ENCODE peak calls at places on chromosome 10, in five cellular contexts. P is neuronal stem cell, B is A549, R is aorta, N is DND-41. W is an unnamed sample.

GRCh38 chr10:61923210-61924024 is 21.9 kb downstream of the ARID5B start:
- DNase-seq in R (no peak), P (no peak), N (no peak), B (no peak), W (no peak)

GRCh38 chr10:54622017-54622416 is 179.0 kb downstream of the PCDH15 start:
- DNase-seq in B (no peak), P (no peak), R (no peak), N (no peak), W (no peak)

GRCh38 chr10:12720217-12720981 is 281.1 kb downstream of the CCDC3 start:
- DNase-seq in R (peak; percentile 94), N (no peak), P (no peak), B (peak; percentile 92), W (no peak)

GRCh38 chr10:126270116-126270515 is 118.2 kb downstream of the ADAM12 start:
- DNase-seq in R (no peak), P (no peak), N (no peak), B (no peak), W (no peak)

GRCh38 chr10:497289-497688 is 192.2 kb downstream of the DIP2C start:
- DNase-seq in P (no peak), N (no peak), B (no peak), R (no peak), W (no peak)

GRCh38 chr10:132536241-132536963 is 1.2 kb upstream of the INPP5A start:
- DNase-seq in B (peak; percentile 28), N (no peak), P (no peak), R (peak; percentile 49), W (no peak)

GRCh38 chr10:34407227-34407626 is 407.9 kb downstream of the PARD3 start:
- DNase-seq in P (no peak), N (no peak), R (no peak), B (peak; percentile 67), W (no peak)

GRCh38 chr10:34161948-34162347 is 653.1 kb downstream of the PARD3 start:
- DNase-seq in B (no peak), N (no peak), R (no peak), P (no peak), W (no peak)

GRCh38 chr10:133325392-133325760 is 11.3 kb downstream of the CALY start:
- DNase-seq in R (no peak), N (no peak), P (no peak), B (no peak), W (no peak)

GRCh38 chr10:119162121-119162520 is 3.4 kb downstream of the SFXN4 start:
- DNase-seq in P (no peak), R (no peak), B (no peak), N (no peak), W (no peak)

GRCh38 chr10:26621889-26622681 is 75.4 kb upstream of the PDSS1 start:
- DNase-seq in N (no peak), P (peak; percentile 6), B (peak; percentile 18), R (peak; percentile 59), W (no peak)

GRCh38 chr10:90288403-90288933 is 569.4 kb downstream of the HTR7 start:
- DNase-seq in R (no peak), B (no peak), N (no peak), P (no peak), W (no peak)

GRCh38 chr10:16545126-16545736 is 23.6 kb upstream of the C1QL3 start:
- DNase-seq in B (peak; percentile 65), N (no peak), R (no peak), P (no peak), W (peak; percentile 22)

GRCh38 chr10:35135861-35136260 is 9.2 kb downstream of the CREM start:
- DNase-seq in N (no peak), R (no peak), P (no peak), B (no peak), W (no peak)

GRCh38 chr10:9253121-9253520 is 1198.6 kb downstream of the GATA3 start:
- DNase-seq in P (no peak), N (no peak), B (no peak), R (no peak), W (no peak)

GRCh38 chr10:96565774-96566173 is 21.0 kb downstream of the TM9SF3 start:
- DNase-seq in R (no peak), P (no peak), B (no peak), N (no peak), W (no peak)

GRCh38 chr10:84172435-84173356 is 905 bp upstream of the GPR15LG start:
- DNase-seq in R (no peak), N (no peak), P (no peak), B (no peak), W (no peak)

DNA sequence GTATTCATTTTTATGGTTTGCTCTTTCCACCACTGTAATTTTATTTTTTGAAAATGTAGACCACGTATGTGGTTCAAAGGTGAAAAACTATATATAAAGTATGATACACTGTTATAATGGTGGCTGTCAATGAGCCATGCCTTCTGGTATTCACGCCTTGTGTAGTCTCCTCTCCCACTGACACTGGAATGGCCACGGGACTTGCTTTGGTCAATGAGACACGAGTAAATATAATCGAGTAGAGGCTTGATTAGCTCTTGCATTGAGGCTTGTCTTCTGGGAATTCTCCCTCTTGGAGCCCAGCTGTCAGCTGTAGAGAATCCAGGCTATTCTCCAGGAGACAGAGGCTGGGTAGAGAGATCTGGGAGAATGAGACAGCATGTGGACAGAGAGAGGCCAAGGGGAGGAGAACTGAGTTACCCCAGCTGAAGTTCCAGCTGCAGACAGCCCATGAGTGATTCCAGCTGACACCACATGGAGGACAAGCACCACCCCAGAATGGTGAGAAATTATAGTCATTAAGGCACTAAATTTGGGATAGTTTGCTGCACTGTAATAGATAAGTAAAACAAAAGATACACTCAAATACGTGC is 25.2 kb upstream of the PLCE1 start:
- DNase-seq in B (no peak), R (no peak), P (no peak), N (no peak), W (no peak)
- H3K4me1 ChIP-seq in B (no peaks in the 10 kb centered on the region), R (no peaks in the 10 kb centered on the region), P (no peaks in the 10 kb centered on the region), N (no peaks in the 10 kb centered on the region), W (no peaks in the 10 kb centered on the region)

GRCh38 chr10:17693009-17693408 is 49.1 kb downstream of the STAM start:
- DNase-seq in R (no peak), N (no peak), P (no peak), B (no peak), W (no peak)
- H3K4me1 ChIP-seq in R (no peaks in the 10 kb centered on the region), N (no peaks in the 10 kb centered on the region), P (peaks cover 1% of the 10 kb centered on the region), B (no peaks in the 10 kb centered on the region), W (no peaks in the 10 kb centered on the region)

DNA sequence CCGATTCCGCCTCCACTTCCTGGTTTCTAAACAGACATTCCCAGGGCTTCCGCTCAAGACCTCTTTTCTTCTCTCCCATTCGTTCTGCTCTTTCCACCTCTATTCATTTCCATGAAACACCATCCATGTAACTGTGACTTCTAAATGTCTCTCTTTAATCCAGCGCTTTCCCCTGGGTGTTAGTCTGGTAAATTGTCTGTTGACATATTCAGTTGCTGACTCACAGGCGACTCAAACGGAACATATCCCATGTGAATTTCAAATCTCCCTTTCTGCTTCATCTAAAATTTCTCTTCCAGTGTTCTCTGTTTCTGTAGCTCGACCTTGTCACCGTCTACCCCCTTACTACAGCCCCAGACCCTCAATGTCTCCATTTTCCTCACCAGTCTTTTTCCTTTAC is 119.1 kb downstream of the PFKFB3 start:
- DNase-seq in R (no peak), N (no peak), B (peak; percentile 25), P (no peak), W (no peak)
- H3K4me1 ChIP-seq in R (peaks cover 4% of the 10 kb centered on the region), N (no peaks in the 10 kb centered on the region), B (peaks cover 9% of the 10 kb centered on the region), P (no peaks in the 10 kb centered on the region), W (no peaks in the 10 kb centered on the region)

GRCh38 chr10:110833234-110833940 is 38.3 kb upstream of the PDCD4 start:
- DNase-seq in B (no peak), P (no peak), R (no peak), N (no peak), W (no peak)
- H3K4me1 ChIP-seq in B (no peaks in the 10 kb centered on the region), P (peaks cover 32% of the 10 kb centered on the region), R (no peaks in the 10 kb centered on the region), N (peaks cover 8% of the 10 kb centered on the region), W (no peaks in the 10 kb centered on the region)

DNA sequence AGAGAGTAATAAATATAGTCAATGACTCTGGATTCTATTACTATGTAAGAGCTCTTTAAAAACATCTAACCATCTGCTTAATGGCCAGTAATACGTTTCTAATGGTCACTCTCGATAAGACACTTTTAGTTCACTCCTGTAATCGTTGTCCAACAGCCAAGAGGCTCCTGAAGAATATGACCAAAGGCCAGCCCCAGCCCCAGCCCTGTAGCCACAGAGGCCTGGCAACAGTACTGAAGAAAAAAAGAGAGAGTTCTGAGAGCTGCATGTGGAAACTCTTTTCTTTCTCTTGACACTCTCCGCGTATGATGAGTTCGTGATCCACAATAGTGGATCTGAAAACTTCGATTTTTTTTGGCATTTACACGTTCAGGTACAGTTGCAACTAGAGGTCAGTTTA is 456.6 kb downstream of the LRMDA start:
- DNase-seq in B (no peak), P (no peak), N (no peak), R (no peak), W (no peak)
- H3K4me1 ChIP-seq in B (no peaks in the 10 kb centered on the region), P (no peaks in the 10 kb centered on the region), N (no peaks in the 10 kb centered on the region), R (no peaks in the 10 kb centered on the region), W (no peaks in the 10 kb centered on the region)

GRCh38 chr10:94217431-94217830 is 145.3 kb downstream of the NOC3L start:
- DNase-seq in N (no peak), P (no peak), B (no peak), R (no peak), W (no peak)
- H3K4me1 ChIP-seq in N (no peaks in the 10 kb centered on the region), P (peaks cover 2% of the 10 kb centered on the region), B (peaks cover 17% of the 10 kb centered on the region), R (peaks cover 4% of the 10 kb centered on the region), W (no peaks in the 10 kb centered on the region)

GRCh38 chr10:103835121-103836045 is 20.0 kb downstream of the SH3PXD2A start:
- DNase-seq in P (no peak), B (peak; percentile 15), N (no peak), R (peak; percentile 84), W (no peak)

GRCh38 chr10:103836273-103836672 is 19.1 kb downstream of the SH3PXD2A start:
- DNase-seq in P (no peak), B (no peak), R (no peak), N (no peak), W (no peak)

GRCh38 chr10:103834436-103835095 is 20.8 kb downstream of the SH3PXD2A start:
- DNase-seq in B (no peak), R (no peak), P (no peak), N (no peak), W (no peak)

GRCh38 chr10:103832806-103833205 is 22.6 kb downstream of the SH3PXD2A start:
- DNase-seq in P (no peak), N (no peak), R (no peak), B (no peak), W (no peak)

DNA sequence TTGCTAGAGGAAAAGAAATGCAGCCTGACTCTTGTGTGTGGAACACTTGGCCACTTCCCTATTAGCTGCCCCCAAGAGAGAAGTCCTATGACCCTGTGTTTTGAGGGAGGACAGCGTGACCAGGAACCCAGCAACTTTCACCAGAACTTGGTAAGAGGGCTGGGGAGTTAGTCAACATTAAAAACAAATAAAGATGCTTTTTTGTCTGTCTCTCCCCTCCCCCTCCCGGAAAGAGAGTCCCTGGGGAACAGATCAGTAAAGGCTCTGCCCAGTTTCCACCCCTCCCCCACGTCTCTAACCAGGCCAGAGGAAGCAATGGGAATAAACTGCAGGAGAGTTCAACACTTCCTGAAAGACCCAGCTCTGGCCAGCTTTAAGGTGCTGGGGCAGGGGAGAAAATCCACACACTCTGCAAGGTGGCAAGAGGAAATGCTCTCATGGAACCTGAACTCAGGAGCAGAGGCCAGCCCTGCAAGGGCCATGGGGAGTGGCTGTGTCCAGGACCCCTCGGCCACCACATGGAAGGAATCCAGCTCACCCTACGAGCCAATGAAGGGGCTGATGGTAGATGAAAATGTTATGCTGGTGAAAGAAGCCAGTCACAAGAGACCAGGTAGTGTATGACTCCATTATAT is 21.5 kb downstream of the SH3PXD2A start:
- DNase-seq in R (peak; percentile 79), P (no peak), N (no peak), B (peak; percentile 76), W (no peak)
- H3K4me1 ChIP-seq in R (peaks cover 6% of the 10 kb centered on the region), P (peaks cover 15% of the 10 kb centered on the region), N (no peaks in the 10 kb centered on the region), B (peaks cover 35% of the 10 kb centered on the region), W (no peaks in the 10 kb centered on the region)

GRCh38 chr10:101894266-101894665 is 50.7 kb upstream of the KCNIP2 start:
- DNase-seq in N (no peak), B (no peak), P (no peak), R (no peak), W (no peak)
- H3K4me1 ChIP-seq in N (no peaks in the 10 kb centered on the region), B (peaks cover 25% of the 10 kb centered on the region), P (peaks cover 4% of the 10 kb centered on the region), R (no peaks in the 10 kb centered on the region), W (no peaks in the 10 kb centered on the region)

GRCh38 chr10:73991846-73992245 is 6.1 kb upstream of the VCL start:
- DNase-seq in R (peak; percentile 68), B (no peak), N (peak; percentile 85), P (no peak), W (peak; percentile 74)
- H3K4me1 ChIP-seq in R (no peaks in the 10 kb centered on the region), B (no peaks in the 10 kb centered on the region), N (peaks cover 15% of the 10 kb centered on the region), P (peaks cover 2% of the 10 kb centered on the region), W (peaks cover 20% of the 10 kb centered on the region)

W was measured in naive thymus-derived CD4-positive, alpha-beta T cell.